ENCODE peak calls at places on chromosomes 6 and 20, in ten cellular contexts. One of them, this sample, is unnamed.

GRCh38 chr20:25508083-25508770 is 77.1 kb downstream of the NINL start:
- DNase-seq in mucosa of descending colon: peak
- DNase-seq in left cardiac atrium: no peak
- DNase-seq in Caco-2: no peak
- DNase-seq in psoas muscle: no peak
- DNase-seq in foreskin melanocyte: no peak
- DNase-seq in ACHN: peak
- DNase-seq in GM10248: no peak
- DNase-seq in choroid plexus epithelial cell: peak
- DNase-seq in adrenal gland: peak
- DNase-seq in this sample: peak

GRCh38 chr6:83592770-83593394 is 80.5 kb downstream of the PRSS35 start:
- DNase-seq in left cardiac atrium: no peak
- DNase-seq in adrenal gland: peak
- DNase-seq in foreskin melanocyte: peak
- DNase-seq in psoas muscle: no peak
- DNase-seq in Caco-2: peak
- DNase-seq in choroid plexus epithelial cell: peak
- DNase-seq in ACHN: peak
- DNase-seq in GM10248: peak
- DNase-seq in mucosa of descending colon: peak
- DNase-seq in this sample: no peak

GRCh38 chr6:98833101-98834059 is 994 bp upstream of the POU3F2 start:
- DNase-seq in mucosa of descending colon: no peak
- DNase-seq in ACHN: peak
- DNase-seq in GM10248: peak
- DNase-seq in psoas muscle: no peak
- DNase-seq in adrenal gland: peak
- DNase-seq in left cardiac atrium: no peak
- DNase-seq in Caco-2: no peak
- DNase-seq in choroid plexus epithelial cell: peak
- DNase-seq in foreskin melanocyte: no peak
- DNase-seq in this sample: no peak

GRCh38 chr20:35742741-35743523 is 872 bp upstream of the RBM39 start:
- DNase-seq in psoas muscle: no peak
- DNase-seq in mucosa of descending colon: peak
- DNase-seq in adrenal gland: no peak
- DNase-seq in foreskin melanocyte: peak
- DNase-seq in Caco-2: no peak
- DNase-seq in choroid plexus epithelial cell: peak
- DNase-seq in ACHN: peak
- DNase-seq in GM10248: peak
- DNase-seq in left cardiac atrium: no peak
- DNase-seq in this sample: no peak

GRCh38 chr6:108242259-108242658 is 18.6 kb downstream of the SNX3 start:
- DNase-seq in ACHN: peak
- DNase-seq in Caco-2: no peak
- DNase-seq in adrenal gland: no peak
- DNase-seq in mucosa of descending colon: no peak
- DNase-seq in foreskin melanocyte: no peak
- DNase-seq in left cardiac atrium: no peak
- DNase-seq in psoas muscle: no peak
- DNase-seq in GM10248: no peak
- DNase-seq in choroid plexus epithelial cell: no peak
- DNase-seq in this sample: no peak

GRCh38 chr6:7914991-7915789 is 4.6 kb upstream of the TXNDC5 start:
- DNase-seq in left cardiac atrium: peak
- DNase-seq in foreskin melanocyte: no peak
- DNase-seq in Caco-2: no peak
- DNase-seq in adrenal gland: peak
- DNase-seq in psoas muscle: peak
- DNase-seq in ACHN: no peak
- DNase-seq in choroid plexus epithelial cell: peak
- DNase-seq in GM10248: no peak
- DNase-seq in mucosa of descending colon: no peak
- DNase-seq in this sample: no peak

GRCh38 chr20:61173267-61173666 is 78.8 kb upstream of the CDH4 start:
- DNase-seq in psoas muscle: no peak
- DNase-seq in ACHN: no peak
- DNase-seq in choroid plexus epithelial cell: no peak
- DNase-seq in adrenal gland: no peak
- DNase-seq in Caco-2: no peak
- DNase-seq in left cardiac atrium: no peak
- DNase-seq in mucosa of descending colon: no peak
- DNase-seq in foreskin melanocyte: no peak
- DNase-seq in GM10248: no peak
- DNase-seq in this sample: no peak

GRCh38 chr6:169131356-169131755 is 122.3 kb downstream of the THBS2 start:
- DNase-seq in Caco-2: no peak
- DNase-seq in ACHN: no peak
- DNase-seq in GM10248: no peak
- DNase-seq in foreskin melanocyte: no peak
- DNase-seq in adrenal gland: no peak
- DNase-seq in psoas muscle: no peak
- DNase-seq in left cardiac atrium: no peak
- DNase-seq in mucosa of descending colon: no peak
- DNase-seq in choroid plexus epithelial cell: no peak
- DNase-seq in this sample: no peak

GRCh38 chr6:150567360-150567759 is 32.3 kb upstream of the PLEKHG1 start:
- DNase-seq in left cardiac atrium: no peak
- DNase-seq in psoas muscle: no peak
- DNase-seq in ACHN: no peak
- DNase-seq in adrenal gland: no peak
- DNase-seq in Caco-2: no peak
- DNase-seq in mucosa of descending colon: peak
- DNase-seq in choroid plexus epithelial cell: no peak
- DNase-seq in foreskin melanocyte: peak
- DNase-seq in GM10248: no peak
- DNase-seq in this sample: no peak

GRCh38 chr6:30135757-30136156 is at the start of gene TRIM40:
- DNase-seq in left cardiac atrium: no peak
- DNase-seq in ACHN: no peak
- DNase-seq in foreskin melanocyte: no peak
- DNase-seq in choroid plexus epithelial cell: no peak
- DNase-seq in psoas muscle: no peak
- DNase-seq in mucosa of descending colon: peak
- DNase-seq in adrenal gland: no peak
- DNase-seq in Caco-2: no peak
- DNase-seq in GM10248: no peak
- DNase-seq in this sample: no peak

GRCh38 chr20:41005361-41005729 is 23.3 kb upstream of the TOP1 start:
- DNase-seq in psoas muscle: peak
- DNase-seq in foreskin melanocyte: peak
- DNase-seq in mucosa of descending colon: peak
- DNase-seq in left cardiac atrium: peak
- DNase-seq in Caco-2: no peak
- DNase-seq in adrenal gland: peak
- DNase-seq in choroid plexus epithelial cell: peak
- DNase-seq in GM10248: no peak
- DNase-seq in ACHN: peak
- DNase-seq in this sample: peak

GRCh38 chr6:3484240-3484639 is 27.4 kb upstream of the SLC22A23 start:
- DNase-seq in adrenal gland: no peak
- DNase-seq in choroid plexus epithelial cell: peak
- DNase-seq in psoas muscle: no peak
- DNase-seq in ACHN: no peak
- DNase-seq in mucosa of descending colon: no peak
- DNase-seq in GM10248: no peak
- DNase-seq in foreskin melanocyte: no peak
- DNase-seq in left cardiac atrium: no peak
- DNase-seq in Caco-2: no peak
- DNase-seq in this sample: no peak

GRCh38 chr20:40682104-40683045 is 6.7 kb downstream of the MAFB start:
- DNase-seq in GM10248: no peak
- DNase-seq in adrenal gland: peak
- DNase-seq in psoas muscle: no peak
- DNase-seq in ACHN: no peak
- DNase-seq in foreskin melanocyte: no peak
- DNase-seq in choroid plexus epithelial cell: peak
- DNase-seq in left cardiac atrium: peak
- DNase-seq in mucosa of descending colon: no peak
- DNase-seq in Caco-2: peak
- DNase-seq in this sample: no peak

GRCh38 chr6:159929819-159930218 is 39.0 kb downstream of the MAS1 start:
- DNase-seq in adrenal gland: no peak
- DNase-seq in foreskin melanocyte: no peak
- DNase-seq in Caco-2: no peak
- DNase-seq in choroid plexus epithelial cell: peak
- DNase-seq in left cardiac atrium: no peak
- DNase-seq in GM10248: peak
- DNase-seq in psoas muscle: no peak
- DNase-seq in mucosa of descending colon: peak
- DNase-seq in ACHN: no peak
- DNase-seq in this sample: no peak

GRCh38 chr20:9974324-9974723 is 60.5 kb upstream of the ANKEF1 start:
- DNase-seq in foreskin melanocyte: no peak
- DNase-seq in Caco-2: no peak
- DNase-seq in adrenal gland: no peak
- DNase-seq in psoas muscle: no peak
- DNase-seq in choroid plexus epithelial cell: no peak
- DNase-seq in mucosa of descending colon: no peak
- DNase-seq in left cardiac atrium: no peak
- DNase-seq in ACHN: no peak
- DNase-seq in GM10248: no peak
- DNase-seq in this sample: no peak

GRCh38 chr6:42193491-42193894 is 1.3 kb downstream of the GUCA1B start:
- DNase-seq in Caco-2: no peak
- DNase-seq in ACHN: peak
- DNase-seq in psoas muscle: no peak
- DNase-seq in choroid plexus epithelial cell: peak
- DNase-seq in left cardiac atrium: no peak
- DNase-seq in GM10248: no peak
- DNase-seq in adrenal gland: peak
- DNase-seq in mucosa of descending colon: no peak
- DNase-seq in foreskin melanocyte: no peak
- DNase-seq in this sample: no peak

GRCh38 chr6:169932491-169932890 is 181.1 kb downstream of the ERMARD start:
- DNase-seq in adrenal gland: no peak
- DNase-seq in mucosa of descending colon: no peak
- DNase-seq in ACHN: no peak
- DNase-seq in left cardiac atrium: no peak
- DNase-seq in choroid plexus epithelial cell: no peak
- DNase-seq in foreskin melanocyte: no peak
- DNase-seq in Caco-2: peak
- DNase-seq in GM10248: no peak
- DNase-seq in psoas muscle: no peak
- DNase-seq in this sample: no peak

GRCh38 chr20:62149532-62150235 is 6.1 kb downstream of the SS18L1 start:
- DNase-seq in psoas muscle: no peak
- DNase-seq in GM10248: no peak
- DNase-seq in choroid plexus epithelial cell: peak
- DNase-seq in adrenal gland: no peak
- DNase-seq in Caco-2: peak
- DNase-seq in ACHN: no peak
- DNase-seq in left cardiac atrium: no peak
- DNase-seq in foreskin melanocyte: no peak
- DNase-seq in mucosa of descending colon: no peak
- DNase-seq in this sample: no peak

GRCh38 chr6:107815846-107816245 is 8.3 kb downstream of the SCML4 start:
- DNase-seq in adrenal gland: no peak
- DNase-seq in psoas muscle: no peak
- DNase-seq in choroid plexus epithelial cell: no peak
- DNase-seq in foreskin melanocyte: no peak
- DNase-seq in mucosa of descending colon: no peak
- DNase-seq in Caco-2: no peak
- DNase-seq in left cardiac atrium: no peak
- DNase-seq in GM10248: no peak
- DNase-seq in ACHN: no peak
- DNase-seq in this sample: no peak

GRCh38 chr6:54222217-54222616 is 86.0 kb upstream of the TINAG start:
- DNase-seq in left cardiac atrium: no peak
- DNase-seq in choroid plexus epithelial cell: no peak
- DNase-seq in Caco-2: no peak
- DNase-seq in mucosa of descending colon: no peak
- DNase-seq in psoas muscle: no peak
- DNase-seq in GM10248: no peak
- DNase-seq in foreskin melanocyte: no peak
- DNase-seq in adrenal gland: no peak
- DNase-seq in ACHN: no peak
- DNase-seq in this sample: no peak

GRCh38 chr6:136511921-136512320 is 38.3 kb downstream of the MAP7 start:
- DNase-seq in mucosa of descending colon: no peak
- DNase-seq in ACHN: no peak
- DNase-seq in GM10248: no peak
- DNase-seq in left cardiac atrium: peak
- DNase-seq in adrenal gland: peak
- DNase-seq in psoas muscle: no peak
- DNase-seq in foreskin melanocyte: no peak
- DNase-seq in Caco-2: no peak
- DNase-seq in choroid plexus epithelial cell: no peak
- DNase-seq in this sample: no peak

GRCh38 chr6:111480988-111481830 is 1.8 kb downstream of the REV3L start:
- DNase-seq in adrenal gland: no peak
- DNase-seq in GM10248: no peak
- DNase-seq in Caco-2: no peak
- DNase-seq in ACHN: no peak
- DNase-seq in psoas muscle: no peak
- DNase-seq in left cardiac atrium: no peak
- DNase-seq in foreskin melanocyte: no peak
- DNase-seq in choroid plexus epithelial cell: no peak
- DNase-seq in mucosa of descending colon: no peak
- DNase-seq in this sample: no peak

GRCh38 chr6:8674088-8674487 is 238.7 kb upstream of the SLC35B3 start:
- DNase-seq in adrenal gland: no peak
- DNase-seq in psoas muscle: no peak
- DNase-seq in ACHN: no peak
- DNase-seq in GM10248: peak
- DNase-seq in Caco-2: no peak
- DNase-seq in choroid plexus epithelial cell: no peak
- DNase-seq in left cardiac atrium: no peak
- DNase-seq in foreskin melanocyte: no peak
- DNase-seq in mucosa of descending colon: no peak
- DNase-seq in this sample: no peak

GRCh38 chr6:1554881-1555569 is 54.7 kb upstream of the FOXC1 start:
- DNase-seq in ACHN: no peak
- DNase-seq in left cardiac atrium: peak
- DNase-seq in psoas muscle: peak
- DNase-seq in choroid plexus epithelial cell: peak
- DNase-seq in Caco-2: no peak
- DNase-seq in GM10248: peak
- DNase-seq in mucosa of descending colon: peak
- DNase-seq in foreskin melanocyte: no peak
- DNase-seq in adrenal gland: peak
- DNase-seq in this sample: no peak

GRCh38 chr6:126176266-126176665 is 163.6 kb upstream of the CENPW start:
- DNase-seq in GM10248: no peak
- DNase-seq in psoas muscle: no peak
- DNase-seq in choroid plexus epithelial cell: peak
- DNase-seq in mucosa of descending colon: no peak
- DNase-seq in foreskin melanocyte: peak
- DNase-seq in ACHN: peak
- DNase-seq in left cardiac atrium: no peak
- DNase-seq in Caco-2: peak
- DNase-seq in adrenal gland: no peak
- DNase-seq in this sample: no peak

GRCh38 chr6:9795880-9796279 is 619.0 kb downstream of the TFAP2A start:
- DNase-seq in choroid plexus epithelial cell: peak
- DNase-seq in GM10248: no peak
- DNase-seq in Caco-2: no peak
- DNase-seq in psoas muscle: no peak
- DNase-seq in left cardiac atrium: no peak
- DNase-seq in mucosa of descending colon: no peak
- DNase-seq in adrenal gland: no peak
- DNase-seq in foreskin melanocyte: no peak
- DNase-seq in ACHN: no peak
- DNase-seq in this sample: no peak

GRCh38 chr6:137518584-137518983 is 24.4 kb upstream of the OLIG3 start:
- DNase-seq in GM10248: no peak
- DNase-seq in choroid plexus epithelial cell: no peak
- DNase-seq in foreskin melanocyte: no peak
- DNase-seq in psoas muscle: no peak
- DNase-seq in left cardiac atrium: no peak
- DNase-seq in mucosa of descending colon: no peak
- DNase-seq in ACHN: no peak
- DNase-seq in adrenal gland: no peak
- DNase-seq in Caco-2: no peak
- DNase-seq in this sample: no peak

GRCh38 chr6:111610548-111611172 is 5.0 kb upstream of the TRAF3IP2 start:
- DNase-seq in Caco-2: no peak
- DNase-seq in foreskin melanocyte: no peak
- DNase-seq in psoas muscle: no peak
- DNase-seq in GM10248: no peak
- DNase-seq in adrenal gland: peak
- DNase-seq in choroid plexus epithelial cell: no peak
- DNase-seq in ACHN: no peak
- DNase-seq in mucosa of descending colon: peak
- DNase-seq in left cardiac atrium: no peak
- DNase-seq in this sample: no peak